ENCODE peak calls at places on chromosomes 12 and 14, in five cellular contexts. One of them, this sample, is unnamed. For H3K4me1, the result is how much of the 10 kb centered on the place peaks cover.

GRCh38 chr14:104461676-104462443 is 117.7 kb upstream of the C14orf180 start:
- DNase-seq in K562: no peak
- DNase-seq in HepG2: no peak
- DNase-seq in GM12878: no peak
- DNase-seq in H1: no peak
- DNase-seq in this sample: no peak

GRCh38 chr12:111311011-111311410 is 57.9 kb downstream of the PHETA1 start:
- DNase-seq in K562: no peak
- DNase-seq in HepG2: no peak
- DNase-seq in GM12878: no peak
- DNase-seq in H1: no peak
- DNase-seq in this sample: no peak

GRCh38 chr12:71476513-71476912 is 36.9 kb downstream of the LGR5 start:
- DNase-seq in K562: no peak
- DNase-seq in HepG2: no peak
- DNase-seq in GM12878: no peak
- DNase-seq in H1: no peak
- DNase-seq in this sample: no peak

GRCh38 chr12:105072888-105073488 is 11.3 kb downstream of the ALDH1L2 start:
- DNase-seq in K562: no peak
- DNase-seq in HepG2: no peak
- DNase-seq in GM12878: no peak
- DNase-seq in H1: no peak
- DNase-seq in this sample: no peak

GRCh38 chr14:58572092-58572853 is 65.5 kb upstream of the DACT1 start:
- DNase-seq in K562: no peak
- DNase-seq in HepG2: peak
- DNase-seq in GM12878: no peak
- DNase-seq in H1: no peak
- DNase-seq in this sample: no peak

GRCh38 chr12:132942611-132943010 is 13.5 kb downstream of the ZNF605 start:
- DNase-seq in K562: no peak
- DNase-seq in HepG2: no peak
- DNase-seq in GM12878: no peak
- DNase-seq in H1: no peak
- DNase-seq in this sample: no peak

GRCh38 chr12:71371132-71371531 is 68.5 kb upstream of the LGR5 start:
- DNase-seq in K562: no peak
- DNase-seq in HepG2: peak
- DNase-seq in GM12878: no peak
- DNase-seq in H1: no peak
- DNase-seq in this sample: peak

GRCh38 chr12:8032242-8033152 is at the start of gene FOXJ2:
- DNase-seq in K562: peak
- DNase-seq in HepG2: peak
- DNase-seq in GM12878: no peak
- DNase-seq in H1: no peak
- DNase-seq in this sample: no peak

GRCh38 chr12:23561536-23561935 is 387.9 kb downstream of the SOX5 start:
- DNase-seq in K562: no peak
- DNase-seq in HepG2: no peak
- DNase-seq in GM12878: no peak
- DNase-seq in H1: no peak
- DNase-seq in this sample: no peak

GRCh38 chr14:50085570-50086315 is 30.6 kb downstream of the VCPKMT start:
- DNase-seq in K562: no peak
- DNase-seq in HepG2: no peak
- DNase-seq in GM12878: peak
- DNase-seq in H1: no peak
- DNase-seq in this sample: no peak

GRCh38 chr14:32201816-32202467 is at the start of gene RNU6-7:
- DNase-seq in K562: no peak
- DNase-seq in HepG2: peak
- DNase-seq in GM12878: no peak
- DNase-seq in H1: no peak
- DNase-seq in this sample: no peak

GRCh38 chr14:78319826-78320635 is 149.9 kb downstream of the NRXN3 start:
- DNase-seq in K562: peak
- DNase-seq in HepG2: no peak
- DNase-seq in GM12878: no peak
- DNase-seq in H1: no peak
- DNase-seq in this sample: no peak

GRCh38 chr12:76276499-76277151 is 71.6 kb downstream of the BBS10 start:
- DNase-seq in K562: no peak
- DNase-seq in HepG2: no peak
- DNase-seq in GM12878: no peak
- DNase-seq in H1: no peak
- DNase-seq in this sample: no peak

GRCh38 chr12:56104815-56105476 is 587 bp downstream of the PA2G4 start:
- DNase-seq in K562: peak
- DNase-seq in HepG2: no peak
- DNase-seq in GM12878: no peak
- DNase-seq in H1: no peak
- DNase-seq in this sample: no peak

GRCh38 chr12:6295187-6295811 is 15.2 kb upstream of the PLEKHG6 start:
- DNase-seq in K562: peak
- DNase-seq in HepG2: peak
- DNase-seq in GM12878: no peak
- DNase-seq in H1: no peak
- DNase-seq in this sample: peak

GRCh38 chr12:123118397-123118945 is 32.4 kb downstream of the PITPNM2 start:
- DNase-seq in K562: no peak
- DNase-seq in HepG2: no peak
- DNase-seq in GM12878: no peak
- DNase-seq in H1: no peak
- DNase-seq in this sample: no peak

GRCh38 chr14:46048127-46048526 is 603.5 kb downstream of the RPL10L start:
- DNase-seq in K562: no peak
- DNase-seq in HepG2: peak
- DNase-seq in GM12878: peak
- DNase-seq in H1: peak
- DNase-seq in this sample: peak

GRCh38 chr12:39958377-39958776 is 147.5 kb downstream of the SLC2A13 start:
- DNase-seq in K562: no peak
- DNase-seq in HepG2: peak
- DNase-seq in GM12878: no peak
- DNase-seq in H1: no peak
- DNase-seq in this sample: no peak

GRCh38 chr14:51638071-51638944 is 13.4 kb upstream of the FRMD6 start:
- DNase-seq in K562: no peak
- DNase-seq in HepG2: peak
- DNase-seq in GM12878: no peak
- DNase-seq in H1: no peak
- DNase-seq in this sample: no peak

GRCh38 chr12:90622431-90622830 is 332.5 kb downstream of the CCER1 start:
- DNase-seq in K562: no peak
- DNase-seq in HepG2: no peak
- DNase-seq in GM12878: no peak
- DNase-seq in H1: no peak
- DNase-seq in this sample: no peak
- TF ChIP-seq SRF in K562: no peak
- TF ChIP-seq SRF in HepG2: no peak
- TF ChIP-seq SRF in GM12878: no peak
- TF ChIP-seq SRF in H1: no peak
- TF ChIP-seq SRF in this sample: no peak

DNA sequence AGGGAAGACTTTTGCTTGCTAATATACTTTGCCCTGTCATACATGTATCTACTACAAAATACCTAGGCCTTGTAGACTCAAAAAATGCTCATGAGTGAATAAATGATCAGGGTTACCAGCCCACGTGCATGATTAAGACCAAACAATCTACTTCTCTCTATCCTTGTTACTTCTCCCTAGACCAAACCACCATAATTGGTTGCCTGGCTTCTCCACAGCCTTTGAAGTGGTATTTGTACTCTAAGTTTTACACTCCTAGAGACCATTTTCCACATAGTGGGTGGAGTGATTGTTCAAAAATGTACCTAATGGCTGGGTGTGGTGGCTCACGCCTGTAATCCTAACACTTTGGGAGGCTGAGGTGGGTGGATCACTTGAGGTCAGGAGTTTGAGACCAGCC is 14.1 kb upstream of the RPS6KL1 start:
- DNase-seq in K562: no peak
- DNase-seq in HepG2: no peak
- DNase-seq in GM12878: no peak
- DNase-seq in H1: no peak
- DNase-seq in this sample: no peak
- H3K4me1 ChIP-seq in K562: under half
- H3K4me1 ChIP-seq in HepG2: under half
- H3K4me1 ChIP-seq in GM12878: under half
- H3K4me1 ChIP-seq in H1: under half
- H3K4me1 ChIP-seq in this sample: under half

DNA sequence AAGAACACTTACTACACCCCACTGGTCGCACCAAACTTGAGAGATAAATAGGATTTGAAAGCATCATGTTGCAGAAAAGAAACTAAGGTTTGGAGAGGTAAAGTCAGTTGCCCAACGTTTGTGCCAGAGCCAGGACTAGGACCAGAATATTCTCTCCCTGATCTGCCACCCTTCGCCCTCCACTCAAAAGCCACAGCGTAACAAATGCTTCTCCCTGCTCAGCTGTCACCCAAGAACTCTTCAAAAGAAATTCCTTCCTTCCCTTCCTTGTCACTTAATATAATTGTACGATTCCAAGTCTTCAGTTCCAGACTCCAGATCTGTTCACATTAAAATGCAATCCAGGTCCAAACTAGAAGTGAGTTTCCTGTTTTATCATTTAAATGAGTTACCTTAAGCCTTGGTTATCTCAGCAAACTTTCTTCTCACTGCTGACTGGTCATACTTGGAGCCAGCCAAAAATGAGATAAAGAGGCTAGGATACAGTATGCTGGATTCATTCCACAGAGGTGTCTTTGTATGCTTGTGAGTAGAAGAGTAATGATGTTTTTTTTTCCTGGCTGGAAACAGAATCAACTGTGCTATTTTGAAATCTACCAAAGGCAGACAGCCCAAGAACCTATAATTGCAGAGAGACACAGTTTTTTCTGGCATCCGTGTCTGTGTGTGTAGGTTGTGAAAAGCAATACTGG is 12.8 kb upstream of the PPFIBP1 start:
- DNase-seq in K562: no peak
- DNase-seq in HepG2: no peak
- DNase-seq in GM12878: no peak
- DNase-seq in H1: no peak
- DNase-seq in this sample: no peak
- TF ChIP-seq SP1 in K562: no peak
- TF ChIP-seq SP1 in HepG2: no peak
- TF ChIP-seq SP1 in GM12878: no peak
- TF ChIP-seq SP1 in H1: no peak
- TF ChIP-seq SP1 in this sample: no peak

GRCh38 chr12:92434607-92435025 is 268.2 kb upstream of the PLEKHG7 start:
- DNase-seq in K562: no peak
- DNase-seq in HepG2: no peak
- DNase-seq in GM12878: no peak
- DNase-seq in H1: no peak
- DNase-seq in this sample: no peak
- TF ChIP-seq SRF in K562: no peak
- TF ChIP-seq SRF in HepG2: no peak
- TF ChIP-seq SRF in GM12878: no peak
- TF ChIP-seq SRF in H1: no peak
- TF ChIP-seq SRF in this sample: no peak

DNA sequence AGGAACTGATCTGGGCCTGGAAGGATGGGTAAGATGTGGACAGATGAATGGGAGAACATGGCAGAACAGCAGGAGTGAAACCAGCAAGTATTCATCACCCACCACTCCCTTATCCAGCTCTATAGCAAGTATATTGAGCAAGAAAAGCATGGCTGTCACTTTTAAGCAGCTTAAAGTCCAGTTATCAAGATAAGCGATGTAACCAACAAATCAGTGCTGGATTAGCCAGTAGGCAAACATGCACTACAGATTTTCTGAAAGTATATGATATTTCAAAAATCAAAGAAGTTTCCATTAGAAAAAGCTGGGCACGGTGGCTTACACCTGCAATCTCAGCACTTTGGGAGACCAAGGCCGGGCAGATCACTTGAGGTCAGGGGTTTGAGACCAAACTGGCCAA is 53.9 kb upstream of the ATP2A2 start:
- DNase-seq in K562: no peak
- DNase-seq in HepG2: no peak
- DNase-seq in GM12878: no peak
- DNase-seq in H1: no peak
- DNase-seq in this sample: no peak
- H3K4me1 ChIP-seq in K562: under half
- H3K4me1 ChIP-seq in HepG2: under half
- H3K4me1 ChIP-seq in GM12878: under half
- H3K4me1 ChIP-seq in H1: under half
- H3K4me1 ChIP-seq in this sample: under half

DNA sequence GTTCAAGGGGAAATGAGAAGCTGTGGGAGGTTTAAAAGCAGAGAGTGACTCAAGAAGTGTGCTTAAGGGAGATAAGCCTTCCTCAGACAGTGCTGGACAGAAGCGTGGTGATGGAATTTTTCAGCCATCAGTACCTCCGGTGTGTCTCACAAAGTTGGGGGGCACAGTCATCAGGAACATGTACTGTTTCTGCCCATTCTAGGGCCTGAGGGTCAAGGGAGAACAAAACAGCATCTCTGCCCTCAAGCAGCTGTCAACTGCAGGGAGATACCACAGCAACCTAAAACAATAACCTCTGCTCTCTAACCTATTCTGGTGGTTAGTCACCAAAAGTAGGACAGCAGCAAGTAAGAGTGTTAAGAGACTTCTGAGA is 2.0 kb upstream of the STON2 start:
- DNase-seq in K562: peak
- DNase-seq in HepG2: no peak
- DNase-seq in GM12878: no peak
- DNase-seq in H1: no peak
- DNase-seq in this sample: no peak
- TF ChIP-seq SP1 in K562: no peak
- TF ChIP-seq SP1 in HepG2: no peak
- TF ChIP-seq SP1 in GM12878: no peak
- TF ChIP-seq SP1 in H1: no peak
- TF ChIP-seq SP1 in this sample: no peak